ENCODE peak calls at places on chromosomes 4 and X, in seven cellular contexts. U, J, C, W, V, Y and B are unnamed samples.

GRCh38 chr4:36351082-36351666 is 69.8 kb downstream of the DTHD1 start:
- DNase-seq in Y (no peak), C (peak), U (peak), W (no peak), V (no peak), J (peak), B (peak)

GRCh38 chr4:153294631-153295030 is 49.9 kb upstream of the MND1 start:
- DNase-seq in W (no peak), C (no peak), J (no peak), V (no peak), Y (no peak), U (peak), B (no peak)

GRCh38 chrX:38632516-38632915 is 71.2 kb downstream of the TSPAN7 start:
- DNase-seq in C (no peak), U (no peak), W (no peak), V (no peak), J (no peak), Y (no peak), B (no peak)

GRCh38 chrX:97860206-97860605 is 976.5 kb downstream of the RPA4 start:
- DNase-seq in C (no peak), Y (no peak), W (no peak), J (no peak), V (no peak), U (no peak), B (no peak)

GRCh38 chrX:104565791-104566687 is at the start of gene IL1RAPL2:
- DNase-seq in J (peak), C (peak), V (no peak), Y (no peak), W (no peak), U (peak), B (peak)

GRCh38 chr4:174919886-174920423 is 1.8 kb downstream of the ADAM29 start:
- DNase-seq in J (no peak), V (no peak), W (no peak), C (no peak), U (no peak), Y (no peak), B (no peak)

GRCh38 chr4:20418865-20419451 is 167.3 kb downstream of the SLIT2 start:
- DNase-seq in Y (no peak), U (peak), V (no peak), C (peak), W (no peak), J (no peak), B (no peak)

GRCh38 chr4:165079476-165079875 is 25.8 kb downstream of the TRIM75 start:
- DNase-seq in W (no peak), U (no peak), Y (no peak), C (peak), V (no peak), J (peak), B (peak)

GRCh38 chrX:65706041-65706828 is 38.8 kb downstream of the MSN start:
- DNase-seq in Y (peak), W (peak), C (no peak), U (peak), V (no peak), J (peak), B (peak)

GRCh38 chr4:130028552-130028951 is 932.6 kb downstream of the C4orf33 start:
- DNase-seq in J (no peak), V (no peak), W (no peak), Y (no peak), U (no peak), C (no peak), B (no peak)

GRCh38 chr4:20430555-20430954 is 178.8 kb downstream of the SLIT2 start:
- DNase-seq in Y (no peak), V (no peak), C (no peak), U (peak), W (no peak), J (no peak), B (no peak)

GRCh38 chr4:8316251-8316771 is 46.8 kb downstream of the HTRA3 start:
- DNase-seq in J (peak), V (no peak), Y (peak), W (no peak), U (no peak), C (no peak), B (no peak)

GRCh38 chrX:93422693-93423092 is 250.7 kb downstream of the NAP1L3 start:
- DNase-seq in C (peak), U (peak), W (no peak), V (no peak), J (no peak), Y (peak), B (no peak)

GRCh38 chrX:44400588-44400987 is 57.1 kb upstream of the EFHC2 start:
- DNase-seq in V (no peak), U (peak), Y (peak), J (no peak), C (peak), W (no peak), B (no peak)

GRCh38 chr4:118757761-118758213 is 72.6 kb downstream of the METTL14 start:
- DNase-seq in U (peak), V (no peak), Y (no peak), W (no peak), C (peak), J (no peak), B (no peak)

GRCh38 chr4:121370729-121371325 is 10.0 kb downstream of the QRFPR start:
- DNase-seq in J (no peak), C (peak), W (no peak), V (no peak), Y (no peak), U (peak), B (no peak)

GRCh38 chrX:125203379-125203736 is 116.3 kb upstream of the TEX13C start:
- DNase-seq in U (peak), C (no peak), Y (no peak), J (peak), V (no peak), W (no peak), B (peak)

GRCh38 chr4:111602848-111603247 is 542.4 kb upstream of the FAM241A start:
- DNase-seq in U (peak), Y (no peak), V (no peak), C (no peak), J (no peak), W (no peak), B (no peak)

GRCh38 chrX:67654301-67654700 is 110.5 kb downstream of the AR start:
- DNase-seq in W (no peak), V (no peak), U (no peak), Y (no peak), J (no peak), C (peak), B (no peak)

GRCh38 chr4:2792711-2793577 is at the start of gene SH3BP2:
- DNase-seq in U (peak), C (peak), J (peak), V (peak), Y (peak), W (no peak), B (peak)

GRCh38 chr4:186604124-186604627 is 48.8 kb upstream of the MTNR1A start:
- DNase-seq in C (no peak), V (no peak), U (no peak), J (no peak), W (no peak), Y (no peak), B (no peak)

GRCh38 chr4:172134536-172134935 is 321.3 kb downstream of the GALNTL6 start:
- DNase-seq in J (no peak), W (no peak), C (no peak), V (no peak), Y (no peak), U (peak), B (no peak)

GRCh38 chr4:6423575-6423974 is 48.8 kb downstream of the PPP2R2C start:
- DNase-seq in W (no peak), C (no peak), V (no peak), Y (peak), U (no peak), J (no peak), B (no peak)

GRCh38 chr4:26726655-26727387 is 133.8 kb upstream of the STIM2 start:
- DNase-seq in J (no peak), V (no peak), U (no peak), W (no peak), C (no peak), Y (no peak), B (no peak)

GRCh38 chr4:100960232-100960631 is 387.1 kb downstream of the PPP3CA start:
- DNase-seq in J (no peak), U (no peak), Y (no peak), W (no peak), C (no peak), V (no peak), B (no peak)

GRCh38 chr4:37644962-37645361 is 41.2 kb downstream of the RELL1 start:
- DNase-seq in J (no peak), Y (peak), C (no peak), W (no peak), U (no peak), V (no peak), B (no peak)

GRCh38 chr4:4619821-4620220 is 78.0 kb upstream of the STX18 start:
- DNase-seq in Y (no peak), V (no peak), J (no peak), C (no peak), U (no peak), W (no peak), B (no peak)

GRCh38 chr4:67035986-67036385 is 509.3 kb downstream of the CENPC start:
- DNase-seq in Y (no peak), J (no peak), W (no peak), V (no peak), U (no peak), C (no peak), B (no peak)

GRCh38 chr4:105140684-105141490 is 5.8 kb upstream of the TET2 start:
- DNase-seq in U (peak), Y (no peak), C (peak), W (no peak), J (no peak), V (no peak), B (no peak)

GRCh38 chrX:1599791-1600405 is 8.5 kb downstream of the AKAP17A start:
- DNase-seq in W (no peak), V (no peak), Y (peak), C (no peak), J (no peak), U (no peak), B (no peak)

GRCh38 chr4:20249333-20249732 is 2.4 kb upstream of the SLIT2 start:
- DNase-seq in V (no peak), Y (peak), W (no peak), U (peak), J (no peak), C (peak), B (no peak)

GRCh38 chrX:40109288-40110008 is 11.7 kb upstream of the BCOR start:
- DNase-seq in C (peak), J (peak), W (no peak), Y (peak), U (peak), V (peak), B (peak)

GRCh38 chrX:51496501-51497291 is at the start of gene NUDT11:
- DNase-seq in V (peak), J (peak), C (peak), Y (peak), U (peak), W (no peak), B (peak)

DNA sequence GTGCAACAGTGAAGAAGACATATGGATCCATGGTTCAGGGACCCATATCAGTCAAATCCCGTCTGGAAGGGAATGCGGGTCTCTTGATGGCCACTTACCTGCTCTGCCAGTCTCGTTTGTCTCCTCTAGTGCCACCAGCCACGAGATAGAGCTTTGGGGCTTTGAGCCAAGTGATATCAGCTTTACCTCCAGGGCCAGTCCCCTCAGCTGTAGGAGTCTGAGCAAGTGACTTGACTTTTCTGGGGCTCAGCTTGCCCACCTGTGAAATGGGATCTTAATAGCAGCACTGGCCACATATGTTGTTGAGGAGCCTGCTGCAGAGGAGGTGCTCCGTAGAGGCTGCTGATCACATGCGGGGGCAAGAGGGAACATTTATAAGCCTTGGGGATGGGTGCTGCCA is 1.2 kb downstream of the SLC2A9 start:
- DNase-seq in V (no peak), J (no peak), Y (no peak), W (no peak), U (no peak), C (no peak), B (no peak)
- H3K27ac ChIP-seq in V (no peak), J (no peak), Y (no peak), W (peak), U (no peak), C (no peak), B (peak)

DNA sequence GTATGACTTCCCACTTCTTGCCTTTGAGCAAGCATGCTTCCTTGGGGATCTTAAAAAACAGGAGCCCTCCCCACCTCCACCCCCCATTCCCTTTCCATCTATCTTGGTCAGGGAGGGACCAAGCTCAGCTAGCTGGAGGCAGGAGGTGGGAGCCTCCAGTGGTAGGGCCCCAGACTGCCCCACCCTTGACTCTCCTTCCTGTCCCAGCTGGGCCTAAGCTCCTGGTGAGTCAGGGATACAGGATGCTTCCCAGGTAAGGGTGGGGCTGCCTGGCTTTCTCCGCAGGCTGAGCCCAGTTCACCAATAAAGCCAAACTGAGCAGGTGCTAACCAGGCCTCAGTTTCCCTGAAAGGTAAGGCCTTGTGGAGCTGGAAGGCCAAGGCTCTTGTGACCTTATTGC is 15.2 kb downstream of the EFNB1 start:
- DNase-seq in J (no peak), V (no peak), U (no peak), W (no peak), Y (peak), C (no peak), B (no peak)
- H3K27ac ChIP-seq in J (no peak), V (no peak), U (no peak), W (no peak), Y (no peak), C (no peak), B (no peak)

DNA sequence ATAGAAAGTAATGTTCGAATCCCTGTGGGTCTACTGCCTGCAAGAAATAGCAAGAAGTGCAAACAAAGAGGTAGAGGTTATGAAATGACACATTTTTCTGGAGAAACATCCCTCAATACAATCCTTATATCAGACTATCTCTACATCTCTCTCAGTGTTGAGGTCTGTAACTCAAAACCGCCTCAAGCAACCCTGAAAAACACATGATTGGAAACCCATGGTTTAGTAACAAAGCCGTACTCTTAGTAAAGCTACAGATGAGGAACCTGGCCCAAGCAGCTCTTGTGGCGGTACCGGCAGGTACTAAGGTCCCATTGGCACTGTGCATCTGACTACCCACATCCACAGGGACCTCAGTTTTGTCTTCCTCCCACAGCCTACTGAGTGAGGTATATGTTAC is 53.9 kb downstream of the IRF2 start:
- DNase-seq in C (no peak), V (no peak), U (no peak), J (no peak), W (no peak), Y (no peak), B (no peak)
- H3K27ac ChIP-seq in C (no peak), V (no peak), U (no peak), J (no peak), W (no peak), Y (no peak), B (peak)

DNA sequence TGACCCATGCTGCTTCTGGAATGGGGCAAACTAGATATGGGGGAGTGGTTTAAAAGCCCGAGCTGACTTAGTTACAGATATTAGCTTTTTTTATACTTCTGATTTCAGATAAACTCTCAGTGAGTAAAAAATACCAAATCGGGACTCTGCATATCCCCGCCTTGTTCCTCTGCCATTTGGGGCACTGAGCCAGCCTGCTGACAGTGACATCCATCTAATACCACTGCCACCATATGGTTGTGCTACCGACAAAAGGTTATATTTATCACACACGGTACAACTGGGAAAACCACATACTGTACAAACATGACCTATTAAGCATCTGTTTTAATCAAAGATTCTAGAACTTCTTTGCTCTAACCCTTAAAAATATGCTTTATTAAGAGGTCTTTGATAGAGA is 78.7 kb downstream of the GALNT7 start:
- DNase-seq in C (no peak), V (no peak), J (no peak), Y (no peak), W (no peak), U (no peak), B (no peak)
- H3K27ac ChIP-seq in C (no peak), V (no peak), J (no peak), Y (no peak), W (no peak), U (no peak), B (no peak)

GRCh38 chr4:176230827-176231226 is 35.4 kb upstream of the SPATA4 start:
- DNase-seq in U (no peak), J (no peak), Y (no peak), C (no peak), V (no peak), W (no peak), B (no peak)
- H3K27ac ChIP-seq in U (no peak), J (peak), Y (no peak), C (no peak), V (no peak), W (no peak), B (peak)